ENCODE peak calls at places on chromosomes 3 and 15, in ten cellular contexts. One of them, this sample, is unnamed.

GRCh38 chr15:101026686-101027272 is 107.6 kb downstream of the LRRK1 start:
- DNase-seq in Peyer's patch: peak
- DNase-seq in sigmoid colon: peak
- DNase-seq in suprapubic skin: no peak
- DNase-seq in NB4: no peak
- DNase-seq in GM12891: no peak
- DNase-seq in A549: no peak
- DNase-seq in ovary: peak
- DNase-seq in HepG2: no peak
- DNase-seq in spleen: peak
- DNase-seq in this sample: no peak

GRCh38 chr15:90062023-90062728 is 40.1 kb downstream of the IDH2 start:
- DNase-seq in Peyer's patch: peak
- DNase-seq in sigmoid colon: no peak
- DNase-seq in suprapubic skin: no peak
- DNase-seq in NB4: peak
- DNase-seq in GM12891: no peak
- DNase-seq in A549: no peak
- DNase-seq in ovary: peak
- DNase-seq in HepG2: no peak
- DNase-seq in spleen: no peak
- DNase-seq in this sample: no peak

GRCh38 chr3:138187296-138188012 is at the start of gene ARMC8:
- DNase-seq in Peyer's patch: peak
- DNase-seq in sigmoid colon: peak
- DNase-seq in suprapubic skin: peak
- DNase-seq in NB4: no peak
- DNase-seq in GM12891: peak
- DNase-seq in A549: peak
- DNase-seq in ovary: peak
- DNase-seq in HepG2: peak
- DNase-seq in spleen: peak
- DNase-seq in this sample: peak

GRCh38 chr3:111714305-111714704 is 119.2 kb upstream of the ZBED2 start:
- DNase-seq in Peyer's patch: no peak
- DNase-seq in sigmoid colon: no peak
- DNase-seq in suprapubic skin: no peak
- DNase-seq in NB4: peak
- DNase-seq in GM12891: no peak
- DNase-seq in A549: no peak
- DNase-seq in ovary: no peak
- DNase-seq in HepG2: no peak
- DNase-seq in spleen: no peak
- DNase-seq in this sample: no peak

GRCh38 chr15:44999105-44999504 is 23.9 kb upstream of the SORD start:
- DNase-seq in Peyer's patch: no peak
- DNase-seq in sigmoid colon: no peak
- DNase-seq in suprapubic skin: no peak
- DNase-seq in NB4: no peak
- DNase-seq in GM12891: no peak
- DNase-seq in A549: no peak
- DNase-seq in ovary: no peak
- DNase-seq in HepG2: no peak
- DNase-seq in spleen: no peak
- DNase-seq in this sample: no peak

GRCh38 chr15:28935316-28935715 is 49.5 kb downstream of the APBA2 start:
- DNase-seq in Peyer's patch: no peak
- DNase-seq in sigmoid colon: peak
- DNase-seq in suprapubic skin: no peak
- DNase-seq in NB4: peak
- DNase-seq in GM12891: no peak
- DNase-seq in A549: no peak
- DNase-seq in ovary: no peak
- DNase-seq in HepG2: peak
- DNase-seq in spleen: peak
- DNase-seq in this sample: no peak

GRCh38 chr3:9168230-9168629 is 81.2 kb downstream of the SRGAP3 start:
- DNase-seq in Peyer's patch: peak
- DNase-seq in sigmoid colon: no peak
- DNase-seq in suprapubic skin: no peak
- DNase-seq in NB4: no peak
- DNase-seq in GM12891: peak
- DNase-seq in A549: no peak
- DNase-seq in ovary: no peak
- DNase-seq in HepG2: no peak
- DNase-seq in spleen: peak
- DNase-seq in this sample: no peak

GRCh38 chr15:80010131-80010673 is 39.2 kb upstream of the BCL2A1 start:
- DNase-seq in Peyer's patch: peak
- DNase-seq in sigmoid colon: no peak
- DNase-seq in suprapubic skin: no peak
- DNase-seq in NB4: no peak
- DNase-seq in GM12891: no peak
- DNase-seq in A549: peak
- DNase-seq in ovary: no peak
- DNase-seq in HepG2: no peak
- DNase-seq in spleen: no peak
- DNase-seq in this sample: peak

DNA sequence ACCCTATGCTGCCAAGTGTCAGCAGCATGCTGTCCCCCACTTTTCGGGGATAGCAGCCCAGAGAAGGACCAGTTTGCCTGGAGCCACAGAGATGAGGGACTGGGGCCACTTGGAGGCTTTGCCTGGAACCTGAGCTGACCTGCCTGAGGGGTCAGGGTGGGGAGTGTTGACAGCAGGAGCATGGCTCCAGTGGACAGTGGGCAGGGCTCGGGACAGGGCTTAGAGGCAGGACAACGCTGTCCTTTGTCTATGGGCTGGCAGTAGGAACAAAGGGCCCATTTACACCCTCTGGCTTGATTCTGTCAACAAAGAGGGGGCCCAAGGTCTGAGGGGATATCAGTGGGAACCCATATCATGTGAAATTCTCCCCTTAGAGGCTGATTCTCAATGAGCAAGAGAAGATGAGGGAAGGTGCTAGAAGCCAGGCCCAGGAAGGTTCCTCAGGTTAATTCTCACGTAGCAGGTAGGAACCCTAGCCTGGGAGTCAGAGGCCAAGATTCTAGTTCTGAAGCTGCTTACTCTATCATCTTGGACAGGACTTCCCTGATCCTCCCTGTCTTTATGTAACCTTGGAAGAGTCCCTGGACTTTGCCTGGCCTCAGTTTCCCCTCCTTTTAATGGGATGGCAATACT is 29.7 kb upstream of the HHATL start:
- DNase-seq in Peyer's patch: peak
- DNase-seq in sigmoid colon: peak
- DNase-seq in suprapubic skin: no peak
- DNase-seq in NB4: no peak
- DNase-seq in GM12891: no peak
- DNase-seq in A549: no peak
- DNase-seq in ovary: no peak
- DNase-seq in HepG2: peak
- DNase-seq in spleen: no peak
- DNase-seq in this sample: no peak
- TF ChIP-seq POLR2A in Peyer's patch: no peak
- TF ChIP-seq POLR2A in sigmoid colon: no peak
- TF ChIP-seq POLR2A in suprapubic skin: no peak
- TF ChIP-seq POLR2A in NB4: no peak
- TF ChIP-seq POLR2A in GM12891: no peak
- TF ChIP-seq POLR2A in A549: no peak
- TF ChIP-seq POLR2A in ovary: no peak
- TF ChIP-seq POLR2A in HepG2: peak
- TF ChIP-seq POLR2A in spleen: no peak
- TF ChIP-seq POLR2A in this sample: no peak

GRCh38 chr15:91182096-91182495 is 82.0 kb downstream of the SV2B start:
- DNase-seq in Peyer's patch: no peak
- DNase-seq in sigmoid colon: no peak
- DNase-seq in suprapubic skin: no peak
- DNase-seq in NB4: no peak
- DNase-seq in GM12891: no peak
- DNase-seq in A549: no peak
- DNase-seq in ovary: no peak
- DNase-seq in HepG2: no peak
- DNase-seq in spleen: no peak
- DNase-seq in this sample: no peak

GRCh38 chr15:91184441-91184840 is 84.4 kb downstream of the SV2B start:
- DNase-seq in Peyer's patch: no peak
- DNase-seq in sigmoid colon: no peak
- DNase-seq in suprapubic skin: no peak
- DNase-seq in NB4: no peak
- DNase-seq in GM12891: no peak
- DNase-seq in A549: no peak
- DNase-seq in ovary: no peak
- DNase-seq in HepG2: no peak
- DNase-seq in spleen: no peak
- DNase-seq in this sample: no peak

GRCh38 chr15:91183630-91184029 is 83.6 kb downstream of the SV2B start:
- DNase-seq in Peyer's patch: no peak
- DNase-seq in sigmoid colon: no peak
- DNase-seq in suprapubic skin: no peak
- DNase-seq in NB4: no peak
- DNase-seq in GM12891: no peak
- DNase-seq in A549: no peak
- DNase-seq in ovary: no peak
- DNase-seq in HepG2: no peak
- DNase-seq in spleen: no peak
- DNase-seq in this sample: no peak

GRCh38 chr15:91192285-91193058 is 92.4 kb downstream of the SV2B start:
- DNase-seq in Peyer's patch: no peak
- DNase-seq in sigmoid colon: no peak
- DNase-seq in suprapubic skin: no peak
- DNase-seq in NB4: no peak
- DNase-seq in GM12891: no peak
- DNase-seq in A549: no peak
- DNase-seq in ovary: no peak
- DNase-seq in HepG2: no peak
- DNase-seq in spleen: no peak
- DNase-seq in this sample: no peak

GRCh38 chr15:91186892-91187644 is 87.0 kb downstream of the SV2B start:
- DNase-seq in Peyer's patch: no peak
- DNase-seq in sigmoid colon: no peak
- DNase-seq in suprapubic skin: no peak
- DNase-seq in NB4: peak
- DNase-seq in GM12891: no peak
- DNase-seq in A549: peak
- DNase-seq in ovary: no peak
- DNase-seq in HepG2: peak
- DNase-seq in spleen: no peak
- DNase-seq in this sample: no peak
- TF ChIP-seq POLR2A in Peyer's patch: no peak
- TF ChIP-seq POLR2A in sigmoid colon: no peak
- TF ChIP-seq POLR2A in suprapubic skin: no peak
- TF ChIP-seq POLR2A in NB4: no peak
- TF ChIP-seq POLR2A in GM12891: no peak
- TF ChIP-seq POLR2A in A549: no peak
- TF ChIP-seq POLR2A in ovary: no peak
- TF ChIP-seq POLR2A in HepG2: no peak
- TF ChIP-seq POLR2A in spleen: no peak
- TF ChIP-seq POLR2A in this sample: no peak

GRCh38 chr3:105366302-105367062 is at the start of gene ALCAM:
- DNase-seq in Peyer's patch: peak
- DNase-seq in sigmoid colon: peak
- DNase-seq in suprapubic skin: peak
- DNase-seq in NB4: peak
- DNase-seq in GM12891: peak
- DNase-seq in A549: peak
- DNase-seq in ovary: peak
- DNase-seq in HepG2: peak
- DNase-seq in spleen: peak
- DNase-seq in this sample: peak

GRCh38 chr3:105365536-105366301 is 990 bp upstream of the ALCAM start:
- DNase-seq in Peyer's patch: no peak
- DNase-seq in sigmoid colon: peak
- DNase-seq in suprapubic skin: peak
- DNase-seq in NB4: peak
- DNase-seq in GM12891: no peak
- DNase-seq in A549: peak
- DNase-seq in ovary: peak
- DNase-seq in HepG2: no peak
- DNase-seq in spleen: no peak
- DNase-seq in this sample: no peak

GRCh38 chr3:105368575-105369500 is 2.1 kb downstream of the ALCAM start:
- DNase-seq in Peyer's patch: peak
- DNase-seq in sigmoid colon: peak
- DNase-seq in suprapubic skin: peak
- DNase-seq in NB4: peak
- DNase-seq in GM12891: no peak
- DNase-seq in A549: peak
- DNase-seq in ovary: peak
- DNase-seq in HepG2: peak
- DNase-seq in spleen: peak
- DNase-seq in this sample: no peak

GRCh38 chr3:105367406-105368213 is 901 bp downstream of the ALCAM start:
- DNase-seq in Peyer's patch: peak
- DNase-seq in sigmoid colon: peak
- DNase-seq in suprapubic skin: peak
- DNase-seq in NB4: peak
- DNase-seq in GM12891: peak
- DNase-seq in A549: peak
- DNase-seq in ovary: peak
- DNase-seq in HepG2: peak
- DNase-seq in spleen: peak
- DNase-seq in this sample: no peak

DNA sequence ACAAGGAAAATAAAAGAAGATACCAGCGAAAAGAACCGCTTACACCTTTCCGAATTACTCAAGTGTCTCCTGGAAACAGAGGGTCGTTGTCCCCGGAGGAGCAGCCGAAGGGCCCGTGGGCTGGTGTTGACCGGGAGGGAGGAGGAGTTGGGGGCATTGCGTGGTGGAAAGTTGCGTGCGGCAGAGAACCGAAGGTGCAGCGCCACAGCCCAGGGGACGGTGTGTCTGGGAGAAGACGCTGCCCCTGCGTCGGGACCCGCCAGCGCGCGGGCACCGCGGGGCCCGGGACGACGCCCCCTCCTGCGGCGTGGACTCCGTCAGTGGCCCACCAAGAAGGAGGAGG is 325 bp downstream of the ALCAM start:
- DNase-seq in Peyer's patch: peak
- DNase-seq in sigmoid colon: peak
- DNase-seq in suprapubic skin: peak
- DNase-seq in NB4: peak
- DNase-seq in GM12891: no peak
- DNase-seq in A549: no peak
- DNase-seq in ovary: peak
- DNase-seq in HepG2: no peak
- DNase-seq in spleen: peak
- DNase-seq in this sample: no peak
- TF ChIP-seq POLR2A in Peyer's patch: no peak
- TF ChIP-seq POLR2A in sigmoid colon: no peak
- TF ChIP-seq POLR2A in suprapubic skin: no peak
- TF ChIP-seq POLR2A in NB4: no peak
- TF ChIP-seq POLR2A in GM12891: no peak
- TF ChIP-seq POLR2A in A549: no peak
- TF ChIP-seq POLR2A in ovary: no peak
- TF ChIP-seq POLR2A in HepG2: no peak
- TF ChIP-seq POLR2A in spleen: no peak
- TF ChIP-seq POLR2A in this sample: no peak

GRCh38 chr3:140499114-140499757 is 178.6 kb upstream of the TRIM42 start:
- DNase-seq in Peyer's patch: no peak
- DNase-seq in sigmoid colon: no peak
- DNase-seq in suprapubic skin: no peak
- DNase-seq in NB4: peak
- DNase-seq in GM12891: no peak
- DNase-seq in A549: peak
- DNase-seq in ovary: no peak
- DNase-seq in HepG2: peak
- DNase-seq in spleen: no peak
- DNase-seq in this sample: no peak

GRCh38 chr3:140494970-140495369 is 182.9 kb upstream of the TRIM42 start:
- DNase-seq in Peyer's patch: no peak
- DNase-seq in sigmoid colon: no peak
- DNase-seq in suprapubic skin: no peak
- DNase-seq in NB4: no peak
- DNase-seq in GM12891: no peak
- DNase-seq in A549: no peak
- DNase-seq in ovary: no peak
- DNase-seq in HepG2: no peak
- DNase-seq in spleen: no peak
- DNase-seq in this sample: no peak

GRCh38 chr3:140497331-140497730 is 180.5 kb upstream of the TRIM42 start:
- DNase-seq in Peyer's patch: no peak
- DNase-seq in sigmoid colon: no peak
- DNase-seq in suprapubic skin: no peak
- DNase-seq in NB4: no peak
- DNase-seq in GM12891: no peak
- DNase-seq in A549: no peak
- DNase-seq in ovary: no peak
- DNase-seq in HepG2: no peak
- DNase-seq in spleen: no peak
- DNase-seq in this sample: no peak

GRCh38 chr3:140487566-140487965 is 190.3 kb upstream of the TRIM42 start:
- DNase-seq in Peyer's patch: no peak
- DNase-seq in sigmoid colon: no peak
- DNase-seq in suprapubic skin: no peak
- DNase-seq in NB4: no peak
- DNase-seq in GM12891: no peak
- DNase-seq in A549: no peak
- DNase-seq in ovary: no peak
- DNase-seq in HepG2: no peak
- DNase-seq in spleen: no peak
- DNase-seq in this sample: no peak

GRCh38 chr3:140493271-140493670 is 184.6 kb upstream of the TRIM42 start:
- DNase-seq in Peyer's patch: no peak
- DNase-seq in sigmoid colon: no peak
- DNase-seq in suprapubic skin: no peak
- DNase-seq in NB4: no peak
- DNase-seq in GM12891: no peak
- DNase-seq in A549: no peak
- DNase-seq in ovary: no peak
- DNase-seq in HepG2: no peak
- DNase-seq in spleen: no peak
- DNase-seq in this sample: no peak
- TF ChIP-seq POLR2A in Peyer's patch: no peak
- TF ChIP-seq POLR2A in sigmoid colon: no peak
- TF ChIP-seq POLR2A in suprapubic skin: no peak
- TF ChIP-seq POLR2A in NB4: no peak
- TF ChIP-seq POLR2A in GM12891: no peak
- TF ChIP-seq POLR2A in A549: no peak
- TF ChIP-seq POLR2A in ovary: no peak
- TF ChIP-seq POLR2A in HepG2: no peak
- TF ChIP-seq POLR2A in spleen: no peak
- TF ChIP-seq POLR2A in this sample: no peak